ENCODE peak calls at places on chromosome 13, in four cellular contexts. U is ELR, F is fibroblast of mammary gland, M is A172. B is an unnamed sample.

GRCh38 chr13:45615501-45616101 is at the start of gene ERICH6B:
- DNase-seq in U (peak), F (peak), M (no peak), B (peak)

GRCh38 chr13:80684525-80685017 is 343.6 kb upstream of the SPRY2 start:
- DNase-seq in U (no peak), F (no peak), M (no peak), B (no peak)

GRCh38 chr13:49625392-49626137 is 2.7 kb upstream of the ARL11 start:
- DNase-seq in U (no peak), F (peak), M (no peak), B (no peak)

GRCh38 chr13:21481359-21481758 is 22.3 kb upstream of the ZDHHC20 start:
- DNase-seq in U (no peak), F (no peak), M (no peak), B (no peak)

GRCh38 chr13:74129500-74130144 is 4.6 kb downstream of the KLF12 start:
- DNase-seq in U (peak), F (peak), M (no peak), B (peak)

GRCh38 chr13:112651306-112651705 is 38.5 kb upstream of the ATP11A start:
- DNase-seq in U (no peak), F (no peak), M (no peak), B (no peak)

GRCh38 chr13:44155422-44156293 is 218.0 kb upstream of the SERP2 start:
- DNase-seq in U (no peak), F (peak), M (no peak), B (no peak)

GRCh38 chr13:46160474-46161066 is 21.4 kb downstream of the LCP1 start:
- DNase-seq in U (peak), F (peak), M (peak), B (peak)

GRCh38 chr13:46761174-46761573 is 35.8 kb downstream of the ESD start:
- DNase-seq in U (no peak), F (no peak), M (no peak), B (no peak)

GRCh38 chr13:39326471-39326870 is 276.5 kb downstream of the LHFPL6 start:
- DNase-seq in U (no peak), F (peak), M (no peak), B (no peak)

GRCh38 chr13:77918391-77919261 is at the start of gene EDNRB:
- DNase-seq in U (peak), F (peak), M (no peak), B (no peak)

GRCh38 chr13:74771964-74772363 is 637.8 kb upstream of the KLF12 start:
- DNase-seq in U (peak), F (peak), M (peak), B (no peak)

GRCh38 chr13:111051656-111052232 is 63.4 kb upstream of the ARHGEF7 start:
- DNase-seq in U (no peak), F (no peak), M (no peak), B (no peak)

GRCh38 chr13:34035676-34036325 is 217.9 kb downstream of the RFC3 start:
- DNase-seq in U (peak), F (peak), M (peak), B (no peak)

GRCh38 chr13:38348890-38349289 is 761 bp upstream of the UFM1 start:
- DNase-seq in U (peak), F (peak), M (peak), B (no peak)

GRCh38 chr13:105518086-105518485 is 1017.4 kb downstream of the EFNB2 start:
- DNase-seq in U (peak), F (peak), M (peak), B (no peak)

GRCh38 chr13:33752631-33753030 is 65.3 kb upstream of the RFC3 start:
- DNase-seq in U (no peak), F (peak), M (no peak), B (no peak)

GRCh38 chr13:110319774-110320509 is 12.9 kb downstream of the COL4A2 start:
- DNase-seq in U (peak), F (peak), M (peak), B (no peak)

GRCh38 chr13:51276684-51277083 is 54.5 kb downstream of the FAM124A start:
- DNase-seq in U (no peak), F (peak), M (no peak), B (no peak)

GRCh38 chr13:88042489-88042888 is 371.3 kb downstream of the SLITRK5 start:
- DNase-seq in U (peak), F (peak), M (peak), B (no peak)

GRCh38 chr13:112246731-112247470 is 129.3 kb upstream of the SPACA7 start:
- DNase-seq in U (no peak), F (no peak), M (no peak), B (no peak)

GRCh38 chr13:90445179-90445578 is 902.3 kb upstream of the MIR17HG start:
- DNase-seq in U (peak), F (peak), M (peak), B (no peak)

GRCh38 chr13:93861818-93862217 is 617.7 kb downstream of the DCT start:
- DNase-seq in U (peak), F (peak), M (peak), B (no peak)

GRCh38 chr13:42337808-42338600 is 66.1 kb downstream of the AKAP11 start:
- DNase-seq in U (peak), F (no peak), M (no peak), B (no peak)

GRCh38 chr13:58620171-58620570 is 988.6 kb downstream of the PCDH17 start:
- DNase-seq in U (no peak), F (no peak), M (no peak), B (no peak)

GRCh38 chr13:85363504-85363903 is 435.7 kb downstream of the SLITRK6 start:
- DNase-seq in U (no peak), F (no peak), M (peak), B (no peak)

GRCh38 chr13:79995334-79995733 is 345.6 kb downstream of the SPRY2 start:
- DNase-seq in U (peak), F (peak), M (peak), B (no peak)

GRCh38 chr13:25171517-25172302 is at the start of gene AMER2:
- DNase-seq in U (no peak), F (peak), M (no peak), B (peak)

GRCh38 chr13:21147827-21148226 is 28.5 kb downstream of the SKA3 start:
- DNase-seq in U (no peak), F (no peak), M (no peak), B (peak)

GRCh38 chr13:108155185-108156106 is 59.9 kb downstream of the LIG4 start:
- DNase-seq in U (peak), F (peak), M (peak), B (peak)

GRCh38 chr13:77318741-77319140 is 8.2 kb downstream of the MYCBP2 start:
- DNase-seq in U (no peak), F (no peak), M (no peak), B (no peak)